ENCODE peak calls at places on chromosomes 16 and 17, in four cellular contexts. N is cardiac fibroblast, Y is fibroblast of mammary gland, A is fibroblast of the aortic adventitia. R is an unnamed sample.

GRCh38 chr17:49110504-49110903 is 22.1 kb upstream of the B4GALNT2 start:
- DNase-seq in A (no peak), Y (no peak), N (no peak), R (no peak)

GRCh38 chr16:81745704-81746558 is 33.2 kb upstream of the PLCG2 start:
- DNase-seq in A (peak), Y (peak), N (peak), R (peak)

GRCh38 chr17:72471296-72471695 is 350.5 kb downstream of the SOX9 start:
- DNase-seq in A (no peak), N (no peak), Y (no peak), R (no peak)

GRCh38 chr16:28133666-28134065 is 70.2 kb upstream of the GSG1L start:
- DNase-seq in Y (no peak), A (no peak), N (no peak), R (no peak)

GRCh38 chr16:81971853-81972252 is 39.4 kb downstream of the SDR42E1 start:
- DNase-seq in Y (no peak), N (no peak), A (no peak), R (no peak)

GRCh38 chr16:4052801-4053662 is 63.2 kb downstream of the ADCY9 start:
- DNase-seq in A (peak), Y (peak), N (peak), R (no peak)

GRCh38 chr17:51374220-51374619 is 113.9 kb downstream of the UTP18 start:
- DNase-seq in Y (no peak), A (no peak), N (no peak), R (no peak)

GRCh38 chr16:28981517-28981916 is 3.3 kb upstream of the LAT start:
- DNase-seq in A (no peak), N (no peak), Y (peak), R (peak)

GRCh38 chr17:78779848-78780247 is 2.2 kb downstream of the CYTH1 start:
- DNase-seq in N (no peak), A (no peak), Y (no peak), R (no peak)

GRCh38 chr16:75322706-75323105 is 71.3 kb upstream of the BCAR1 start:
- DNase-seq in N (no peak), Y (peak), A (peak), R (no peak)

GRCh38 chr17:40490289-40490853 is 11.1 kb downstream of the TNS4 start:
- DNase-seq in A (peak), N (peak), Y (peak), R (no peak)

GRCh38 chr17:40290629-40291296 is 3.1 kb downstream of the CDC6 start:
- DNase-seq in A (peak), Y (peak), N (peak), R (no peak)

GRCh38 chr16:8961811-8962390 is 1.8 kb downstream of the USP7 start:
- DNase-seq in A (peak), Y (no peak), N (no peak), R (no peak)

GRCh38 chr17:32912218-32912897 is 15.6 kb upstream of the TMEM98 start:
- DNase-seq in Y (peak), N (peak), A (peak), R (no peak)

GRCh38 chr16:87040169-87041117 is 276.7 kb downstream of the C16orf95 start:
- DNase-seq in N (no peak), Y (no peak), A (no peak), R (no peak)

GRCh38 chr16:1691276-1691675 is 13.2 kb downstream of the JPT2 start:
- DNase-seq in N (peak), A (peak), Y (peak), R (no peak)

GRCh38 chr17:82865996-82866395 is 26.2 kb upstream of the ZNF750 start:
- DNase-seq in N (no peak), Y (no peak), A (no peak), R (no peak)

GRCh38 chr17:33889079-33889478 is 366.0 kb upstream of the CCL2 start:
- DNase-seq in N (no peak), A (no peak), Y (no peak), R (no peak)

GRCh38 chr17:80862341-80862969 is 129.2 kb upstream of the CHMP6 start:
- DNase-seq in N (no peak), A (no peak), Y (no peak), R (no peak)

GRCh38 chr17:81309859-81310839 is 15.0 kb upstream of the SLC38A10 start:
- DNase-seq in Y (no peak), A (no peak), N (no peak), R (no peak)

GRCh38 chr17:39014044-39014794 is 47.0 kb upstream of the FBXO47 start:
- DNase-seq in N (peak), A (peak), Y (peak), R (no peak)

GRCh38 chr17:74431568-74432483 is at the start of gene GPRC5C:
- DNase-seq in Y (peak), A (peak), N (peak), R (no peak)

GRCh38 chr16:68995011-68995504 is 110.4 kb upstream of the HAS3 start:
- DNase-seq in A (peak), Y (peak), N (peak), R (no peak)

GRCh38 chr17:57534863-57535651 is 210.0 kb downstream of the CCDC182 start:
- DNase-seq in N (peak), A (no peak), Y (no peak), R (no peak)

GRCh38 chr17:39915559-39915958 is 2.9 kb downstream of the GSDMB start:
- DNase-seq in Y (no peak), N (no peak), A (no peak), R (no peak)

GRCh38 chr16:57021693-57022092 is 32.3 kb downstream of the NLRC5 start:
- DNase-seq in A (no peak), Y (no peak), N (no peak), R (no peak)

GRCh38 chr16:58464916-58465731 is 34.8 kb upstream of the NDRG4 start:
- DNase-seq in N (peak), A (no peak), Y (no peak), R (peak)
- TF ChIP-seq CTCF in N (peak), A (peak), Y (no peak), R (peak)

DNA sequence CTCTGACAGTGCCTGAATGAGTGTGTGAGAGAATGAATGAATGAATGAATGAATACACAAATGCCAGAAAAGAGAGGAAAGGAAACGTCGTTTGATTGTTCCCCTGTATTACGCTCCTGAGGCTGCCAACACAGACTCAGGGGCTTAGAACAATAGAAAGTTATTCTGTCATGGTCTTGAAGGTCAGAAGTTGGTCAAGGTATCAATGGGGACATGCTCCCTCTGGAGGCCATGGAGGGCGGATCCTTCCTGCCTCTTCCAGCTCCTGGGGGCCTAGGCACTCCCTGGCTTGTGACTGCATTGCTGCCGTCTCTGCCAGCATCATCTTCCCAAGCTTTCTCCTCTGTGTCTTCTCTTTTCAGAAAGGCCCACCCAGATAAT is 1.5 kb upstream of the SLC38A8 start:
- DNase-seq in A (peak), N (peak), Y (peak), R (no peak)
- TF ChIP-seq CTCF in A (peak), N (peak), Y (peak), R (peak)

DNA sequence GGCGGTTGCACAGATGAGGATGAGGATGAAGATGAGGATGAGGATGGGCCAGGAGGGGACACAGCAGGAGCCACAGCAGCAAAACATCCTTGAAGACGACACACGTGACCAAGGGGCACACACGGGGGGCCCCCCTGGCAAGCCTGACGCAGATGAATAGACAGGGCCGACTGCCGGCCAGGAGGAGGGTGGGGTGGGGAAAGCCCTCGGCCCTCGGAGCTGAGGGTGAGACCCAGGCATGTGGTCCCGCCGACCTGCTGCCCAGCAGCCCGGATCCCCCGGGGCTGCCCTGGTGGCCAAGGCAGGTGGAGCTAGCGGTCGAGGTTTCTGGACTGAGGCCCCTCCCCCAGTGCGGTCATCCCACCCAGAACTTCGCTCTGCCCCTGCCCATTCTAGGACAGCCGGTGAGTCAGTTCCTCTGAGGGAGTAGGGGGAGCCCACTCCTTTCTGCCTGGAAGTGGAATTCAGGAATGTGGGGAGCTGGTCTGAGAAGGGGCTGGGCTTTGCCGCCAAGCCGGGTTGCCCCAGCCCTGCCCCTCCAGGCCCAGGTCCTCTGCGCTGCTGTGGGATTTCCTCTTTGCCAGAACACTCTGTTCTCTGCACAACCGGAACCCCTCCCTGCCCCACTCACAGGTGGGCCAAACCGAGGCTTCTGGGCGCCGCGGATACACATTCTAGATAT is 9.9 kb downstream of the CYGB start:
- DNase-seq in N (peak), Y (peak), A (peak), R (no peak)
- TF ChIP-seq CTCF in N (peak), Y (no peak), A (peak), R (no peak)

GRCh38 chr16:67562918-67563707 is 787 bp downstream of the CTCF start:
- DNase-seq in Y (no peak), A (peak), N (peak), R (peak)
- TF ChIP-seq CTCF in Y (no peak), A (peak), N (no peak), R (no peak)

DNA sequence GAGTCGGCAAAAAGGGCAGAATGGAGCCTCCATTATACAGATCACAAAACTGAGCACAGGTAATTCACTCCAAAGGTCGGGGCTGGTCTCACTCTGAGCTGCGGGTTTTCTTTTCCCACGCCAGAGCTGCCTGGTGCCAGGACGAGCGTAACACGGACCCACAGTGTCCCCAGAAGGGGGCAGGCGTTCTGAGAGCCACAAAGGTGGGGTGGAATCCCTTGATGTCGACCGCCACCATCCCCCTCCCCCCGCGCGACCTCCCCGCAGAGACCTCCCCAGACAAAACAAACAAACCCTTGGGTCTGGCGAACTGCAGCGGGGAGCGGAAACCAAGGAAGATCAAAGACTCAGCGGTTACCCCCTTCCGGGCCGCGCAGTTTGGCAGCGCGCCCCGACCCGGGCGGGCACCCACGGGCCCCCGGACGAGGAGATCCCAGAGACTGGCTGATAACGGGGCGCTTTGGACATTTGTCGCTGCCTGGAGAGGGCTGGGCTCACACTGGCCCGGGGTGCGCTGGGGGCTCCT is 793 bp upstream of the NKD1 start:
- DNase-seq in A (no peak), Y (no peak), N (peak), R (peak)
- TF ChIP-seq CTCF in A (no peak), Y (no peak), N (no peak), R (peak)